ENCODE peak calls at places on chromosomes 12 and 14, in ten cellular contexts. R, D, B, I, S, Z, M, T, V and F are unnamed samples.

GRCh38 chr12:95533985-95534384 is 17.3 kb downstream of the USP44 start:
- DNase-seq in R (no peak), D (no peak), B (no peak), I (no peak), S (no peak), Z (no peak), M (no peak), T (no peak), V (no peak), F (no peak)

GRCh38 chr14:68685419-68686211 is 107.3 kb downstream of the ZFP36L1 start:
- DNase-seq in R (peak; percentile 61), D (peak; percentile 51), B (no peak), I (peak; percentile 84), S (no peak), Z (peak; percentile 63), M (no peak), T (no peak), V (peak; percentile 63), F (peak; percentile 66)

GRCh38 chr12:112283541-112283940 is 98.7 kb downstream of the HECTD4 start:
- DNase-seq in R (no peak), D (no peak), B (no peak), I (no peak), S (no peak), Z (no peak), M (no peak), T (no peak), V (no peak), F (no peak)

GRCh38 chr12:65948320-65949008 is 124.2 kb downstream of the HMGA2 start:
- DNase-seq in R (peak; percentile 64), D (peak; percentile 86), B (peak; percentile 38), I (peak; percentile 96), S (peak; percentile 50), Z (peak; percentile 92), M (no peak), T (no peak), V (peak; percentile 89), F (peak; percentile 99)

GRCh38 chr12:127263621-127264020 is 1003.3 kb upstream of the TMEM132C start:
- DNase-seq in R (no peak), D (no peak), B (no peak), I (no peak), S (no peak), Z (no peak), M (no peak), T (no peak), V (no peak), F (no peak)

GRCh38 chr14:105294142-105294597 is 6.6 kb downstream of the BRF1 start:
- DNase-seq in R (no peak), D (no peak), B (no peak), I (peak; percentile 50), S (no peak), Z (no peak), M (no peak), T (no peak), V (peak; percentile 36), F (peak; percentile 51)

GRCh38 chr12:108788076-108788782 is 56.9 kb upstream of the CORO1C start:
- DNase-seq in R (no peak), D (no peak), B (no peak), I (no peak), S (no peak), Z (no peak), M (no peak), T (no peak), V (no peak), F (no peak)

GRCh38 chr12:119249441-119249840 is 70.7 kb downstream of the HSPB8 start:
- DNase-seq in R (no peak), D (no peak), B (no peak), I (no peak), S (no peak), Z (no peak), M (no peak), T (no peak), V (no peak), F (no peak)

GRCh38 chr14:80940146-80940545 is 1.4 kb downstream of the CEP128 start:
- DNase-seq in R (no peak), D (no peak), B (no peak), I (no peak), S (no peak), Z (no peak), M (no peak), T (no peak), V (no peak), F (no peak)

GRCh38 chr12:89769483-89769818 is 60.8 kb upstream of the ATP2B1 start:
- DNase-seq in R (no peak), D (no peak), B (no peak), I (no peak), S (no peak), Z (no peak), M (peak; percentile 17), T (no peak), V (no peak), F (no peak)

GRCh38 chr12:77615331-77615730 is 215.4 kb upstream of the NAV3 start:
- DNase-seq in R (no peak), D (no peak), B (no peak), I (no peak), S (no peak), Z (no peak), M (peak; percentile 78), T (peak; percentile 18), V (peak; percentile 2), F (peak; percentile 17)

GRCh38 chr12:110677982-110678381 is 10.9 kb downstream of the HVCN1 start:
- DNase-seq in R (no peak), D (no peak), B (no peak), I (no peak), S (no peak), Z (no peak), M (no peak), T (no peak), V (no peak), F (no peak)

GRCh38 chr12:102216086-102216691 is 18.6 kb upstream of the PMCH start:
- DNase-seq in R (no peak), D (no peak), B (no peak), I (peak; percentile 83), S (no peak), Z (no peak), M (no peak), T (no peak), V (peak; percentile 55), F (peak; percentile 71)

GRCh38 chr12:109192358-109192757 is 76.0 kb downstream of the ACACB start:
- DNase-seq in R (no peak), D (peak; percentile 7), B (no peak), I (peak; percentile 64), S (no peak), Z (no peak), M (no peak), T (no peak), V (peak; percentile 60), F (peak; percentile 41)

DNA sequence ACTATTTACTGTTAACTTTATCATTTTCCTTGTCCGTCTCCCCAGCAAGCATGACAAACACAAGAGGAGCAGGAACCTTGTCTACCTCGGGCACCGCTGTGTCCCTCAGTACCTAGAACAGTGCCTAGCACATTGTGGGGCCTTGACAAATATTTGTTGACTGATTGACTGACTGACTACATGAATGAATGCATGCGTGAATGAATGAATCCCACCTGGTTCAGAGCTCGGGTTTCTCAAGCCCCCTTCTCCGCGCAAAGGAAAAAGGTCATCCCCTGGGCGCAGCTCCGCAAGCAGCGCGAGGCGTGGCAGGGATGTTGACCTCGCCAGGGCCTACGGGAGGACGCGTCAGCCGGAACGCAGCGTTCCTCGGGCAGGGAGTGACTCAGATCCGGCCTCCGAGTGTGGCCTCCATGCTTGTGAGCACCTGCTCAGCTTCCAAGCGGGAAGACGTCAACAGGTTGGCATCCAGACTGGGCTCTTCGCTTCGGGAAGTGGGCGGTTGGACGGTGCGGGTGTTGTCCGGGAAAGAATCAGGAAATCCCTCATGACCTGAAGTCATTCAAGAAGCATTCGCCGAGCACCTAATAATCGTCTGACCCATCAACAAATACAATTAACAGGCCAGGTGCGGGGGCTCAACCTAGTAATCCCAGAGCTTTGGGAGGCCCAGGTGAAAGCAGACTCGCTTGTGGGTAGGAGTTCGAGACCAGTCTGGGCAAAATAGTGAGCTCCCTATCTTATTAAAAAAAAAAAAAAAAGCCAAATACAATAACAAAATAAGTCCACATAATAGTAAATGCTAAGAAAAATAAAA is 13.9 kb upstream of the UBC start:
- DNase-seq in R (peak; percentile 94), D (peak; percentile 95), B (peak; percentile 75), I (peak; percentile 91), S (peak; percentile 81), Z (peak; percentile 45), M (peak; percentile 88), T (peak; percentile 35), V (peak; percentile 86), F (peak; percentile 94)
- TF ChIP-seq CTCF in R (no peak), D (no peak), B (no peak), I (no peak), S (no peak), Z (no peak), M (no peak), T (no peak), V (no peak), F (no peak)

DNA sequence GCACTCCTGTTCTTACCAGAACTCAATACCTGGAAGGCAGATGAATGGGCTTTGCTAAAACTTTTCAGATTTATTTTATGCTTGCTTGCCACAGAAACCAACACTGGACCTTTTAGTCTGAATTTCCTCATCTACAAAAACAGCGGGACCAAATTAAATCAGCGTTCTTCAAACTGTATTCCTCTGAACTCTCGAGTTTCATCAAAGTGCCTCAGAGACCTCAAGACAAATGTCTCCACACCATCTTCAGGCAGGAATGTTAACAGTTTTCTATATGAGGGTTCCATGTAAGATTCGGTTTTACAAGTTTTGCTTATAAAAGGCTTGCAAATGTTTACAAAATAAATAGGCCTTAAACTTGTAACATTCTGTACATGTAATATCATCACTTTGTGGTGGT is 74.6 kb downstream of the MED13L start:
- DNase-seq in R (no peak), D (no peak), B (no peak), I (peak; percentile 30), S (no peak), Z (no peak), M (peak; percentile 45), T (no peak), V (peak; percentile 35), F (no peak)
- TF ChIP-seq CTCF in R (no peak), D (no peak), B (no peak), I (peak; percentile 36), S (no peak), Z (no peak), M (peak; percentile 18), T (no peak), V (peak; percentile 59), F (peak; percentile 2)

DNA sequence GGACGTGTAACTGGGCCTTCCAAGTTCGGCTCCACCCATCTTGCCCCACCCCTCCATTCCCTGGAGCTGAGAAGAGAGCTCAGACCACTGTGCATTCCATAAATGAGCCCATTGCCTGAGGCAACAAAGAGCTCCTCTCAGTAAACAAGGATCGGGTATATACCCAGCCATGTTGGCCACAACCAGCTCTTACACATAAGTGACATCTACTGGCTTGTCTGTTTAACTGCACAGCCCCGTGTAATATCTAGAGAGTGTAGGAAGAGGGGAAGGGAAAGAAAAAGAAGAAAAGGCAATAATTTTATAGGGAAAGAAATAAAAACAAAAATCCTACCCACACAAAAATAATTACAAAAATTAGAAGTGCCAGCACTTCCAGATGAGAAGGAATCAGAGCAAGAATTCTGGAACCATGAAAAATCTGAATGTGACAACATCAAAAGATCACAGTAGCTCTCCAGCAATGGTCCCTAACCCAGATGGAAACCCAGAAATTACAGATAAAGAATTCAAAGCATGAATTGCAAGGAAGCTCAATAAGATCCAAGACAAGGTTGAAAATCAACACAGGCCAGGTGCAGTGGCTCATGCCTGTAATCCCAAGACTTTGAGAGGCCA is 308.1 kb downstream of the RPAP3 start:
- DNase-seq in R (no peak), D (peak; percentile 30), B (no peak), I (peak; percentile 76), S (no peak), Z (no peak), M (peak; percentile 45), T (no peak), V (peak; percentile 89), F (peak; percentile 88)
- TF ChIP-seq CTCF in R (peak; percentile 58), D (no peak), B (peak; percentile 69), I (peak; percentile 60), S (no peak), Z (peak; percentile 7), M (peak; percentile 68), T (no peak), V (peak; percentile 79), F (peak; percentile 75)

GRCh38 chr12:52221912-52222457 is 11.1 kb upstream of the KRT7 start:
- DNase-seq in R (peak; percentile 79), D (peak; percentile 86), B (no peak), I (peak; percentile 25), S (peak; percentile 55), Z (peak; percentile 71), M (peak; percentile 96), T (peak; percentile 93), V (peak; percentile 66), F (no peak)
- TF ChIP-seq CTCF in R (peak; percentile 44), D (peak; percentile 68), B (peak; percentile 34), I (peak; percentile 50), S (no peak), Z (peak; percentile 55), M (peak; percentile 92), T (peak; percentile 87), V (peak; percentile 83), F (peak; percentile 50)